ENCODE peak calls at places on chromosomes 16 and 17, in ten cellular contexts. O is left cardiac atrium; I is stimulated activated effector memory CD8-positive, alpha-beta T cell treated with anti-CD3 and anti-CD28 coated beads, Interleukin-12 subunit alpha, Interleukin-12 subunit beta, amount 100 ng/mL, for 72 hours; T is left colon; M is SK-N-SH treated with all-trans-retinoic acid at 6 μM for 48 hours; X is foreskin keratinocyte; D is A549; S is WTC11; J is activated CD8-positive, alpha-beta memory T cell treated with anti-CD3 and anti-CD28 coated beads, Interleukin-2, amount 10 ng/mL, durations not matched to agents 7 days and 5 days; E is right cardiac atrium. K is an unnamed sample.
A peak's percentile ranks its signal among the peaks of the same experiment; 100 is the strongest.

GRCh38 chr17:74407384-74407783 is 24.5 kb upstream of the GPRC5C start:
- ATAC-seq in S (no peak), E (no peak), X (no peak), M (no peak), O (no peak), J (no peak), I (no peak), D (no peak), T (no peak), K (no peak)

GRCh38 chr17:44628234-44629188 is 27.8 kb upstream of the MEIOC start:
- ATAC-seq in I (no peak), T (no peak), E (peak; percentile 91), X (no peak), S (peak; percentile 96), O (peak; percentile 88), J (no peak), M (no peak), D (no peak), K (no peak)

GRCh38 chr16:17382514-17382913 is 88.2 kb downstream of the XYLT1 start:
- ATAC-seq in O (peak; percentile 16), T (no peak), I (no peak), X (no peak), D (no peak), S (no peak), J (no peak), M (no peak), E (peak; percentile 7), K (no peak)

GRCh38 chr17:35986643-35987042 is at the start of gene CCL14:
- ATAC-seq in M (no peak), O (peak; percentile 74), T (no peak), X (no peak), J (no peak), D (no peak), I (no peak), E (no peak), S (no peak), K (no peak)

GRCh38 chr17:36550491-36551417 is 6.0 kb downstream of the GGNBP2 start:
- ATAC-seq in X (no peak), I (peak; percentile 50), S (no peak), M (no peak), E (no peak), D (no peak), O (no peak), T (peak; percentile 56), J (no peak), K (peak; percentile 22)

GRCh38 chr17:49776864-49777263 is 11.6 kb upstream of the KAT7 start:
- ATAC-seq in X (no peak), I (no peak), O (peak; percentile 63), M (no peak), E (peak; percentile 23), D (no peak), T (no peak), S (no peak), J (no peak), K (no peak)

GRCh38 chr17:49695698-49696232 is 12.0 kb downstream of the SLC35B1 start:
- ATAC-seq in T (no peak), O (no peak), I (peak; percentile 42), M (no peak), E (no peak), J (peak; percentile 55), X (no peak), S (no peak), D (no peak), K (peak; percentile 54)

GRCh38 chr17:17590141-17590735 is 1.3 kb downstream of the PEMT start:
- ATAC-seq in O (no peak), M (no peak), D (no peak), T (no peak), E (no peak), S (no peak), J (no peak), X (no peak), I (no peak), K (no peak)